ENCODE peak calls at places on chromosomes 4 and X, in four cellular contexts. Q is ovary, F is spleen, K is sigmoid colon. X is an unnamed sample.

GRCh38 chr4:42608551-42608950 is 48.4 kb downstream of the ATP8A1 start:
- DNase-seq in K (no peak), F (no peak), Q (no peak), X (no peak)

GRCh38 chrX:118520206-118520857 is 24.7 kb downstream of the DOCK11 start:
- DNase-seq in K (no peak), F (no peak), Q (no peak), X (no peak)

GRCh38 chr4:20370284-20370683 is 118.6 kb downstream of the SLIT2 start:
- DNase-seq in K (no peak), F (no peak), Q (no peak), X (no peak)

GRCh38 chr4:88143504-88143903 is 14.9 kb downstream of the ABCG2 start:
- DNase-seq in Q (no peak), K (no peak), F (no peak), X (no peak)

GRCh38 chr4:94897023-94897422 is 139.3 kb downstream of the BMPR1B start:
- DNase-seq in F (no peak), K (no peak), Q (no peak), X (no peak)

GRCh38 chrX:65821721-65822496 is 154.5 kb downstream of the MSN start:
- DNase-seq in K (no peak), F (peak), Q (no peak), X (peak)

GRCh38 chrX:24493740-24494543 is 28.9 kb downstream of the PDK3 start:
- DNase-seq in Q (no peak), F (no peak), K (no peak), X (no peak)

GRCh38 chr4:41360214-41360910 is 103.6 kb downstream of the UCHL1 start:
- DNase-seq in F (peak), Q (peak), K (peak), X (peak)

GRCh38 chrX:139204903-139205667 is 325.5 kb upstream of the F9 start:
- DNase-seq in K (peak), F (peak), Q (peak), X (peak)

GRCh38 chrX:71941771-71942170 is 31.1 kb downstream of the NHSL2 start:
- DNase-seq in K (peak), F (no peak), Q (peak), X (no peak)

GRCh38 chr4:153420361-153420760 is 45.8 kb upstream of the TMEM131L start:
- DNase-seq in K (no peak), Q (no peak), F (no peak), X (no peak)

GRCh38 chr4:183987529-183987946 is 82.4 kb downstream of the STOX2 start:
- DNase-seq in F (no peak), Q (peak), K (peak), X (peak)

GRCh38 chr4:5705672-5706310 is 2.6 kb downstream of the EVC2 start:
- DNase-seq in F (no peak), Q (peak), K (no peak), X (no peak)

GRCh38 chr4:100302061-100303026 is 112.1 kb upstream of the DDIT4L start:
- DNase-seq in F (no peak), Q (no peak), K (no peak), X (no peak)

GRCh38 chr4:108620933-108621905 is 843 bp downstream of the RPL34 start:
- DNase-seq in K (no peak), Q (no peak), F (no peak), X (no peak)

GRCh38 chrX:21645437-21646220 is 12.5 kb downstream of the KLHL34 start:
- DNase-seq in F (no peak), Q (no peak), K (no peak), X (no peak)

GRCh38 chr4:16195209-16195608 is 31.1 kb downstream of the TAPT1 start:
- DNase-seq in Q (no peak), K (no peak), F (no peak), X (no peak)

GRCh38 chr4:128310266-128310697 is 22.7 kb upstream of the PGRMC2 start:
- DNase-seq in Q (no peak), K (no peak), F (no peak), X (no peak)

GRCh38 chr4:74364649-74365491 is at the start of gene EREG:
- DNase-seq in F (peak), Q (peak), K (peak), X (peak)

GRCh38 chr4:4667643-4668081 is 125.8 kb upstream of the STX18 start:
- DNase-seq in K (no peak), F (no peak), Q (no peak), X (no peak)

GRCh38 chr4:98542011-98542410 is 116.4 kb downstream of the TSPAN5 start:
- DNase-seq in K (no peak), Q (no peak), F (no peak), X (no peak)

GRCh38 chr4:97493815-97494518 is 649.3 kb downstream of the STPG2 start:
- DNase-seq in Q (no peak), K (no peak), F (no peak), X (no peak)

GRCh38 chr4:74005528-74005927 is 7.1 kb upstream of the CXCL5 start:
- DNase-seq in Q (no peak), F (no peak), K (no peak), X (no peak)

GRCh38 chr4:125357675-125358074 is 42.9 kb downstream of the FAT4 start:
- DNase-seq in K (no peak), Q (no peak), F (no peak), X (no peak)

GRCh38 chrX:47662144-47662657 is 3.2 kb upstream of the UXT start:
- DNase-seq in F (no peak), Q (no peak), K (no peak), X (no peak)
- H3K27ac ChIP-seq in F (no peak), Q (no peak), K (no peak), X (no peak)

GRCh38 chrX:48520976-48521352 is 644 bp upstream of the EBP start:
- DNase-seq in K (no peak), Q (no peak), F (no peak), X (no peak)
- H3K4me3 ChIP-seq in K (no peak), Q (peak), F (peak), X (peak)

GRCh38 chr4:1042352-1043025 is 31.1 kb downstream of the FGFRL1 start:
- DNase-seq in Q (peak), K (no peak), F (no peak), X (peak)
- H3K27ac ChIP-seq in Q (no peak), K (no peak), F (no peak), X (no peak)

DNA sequence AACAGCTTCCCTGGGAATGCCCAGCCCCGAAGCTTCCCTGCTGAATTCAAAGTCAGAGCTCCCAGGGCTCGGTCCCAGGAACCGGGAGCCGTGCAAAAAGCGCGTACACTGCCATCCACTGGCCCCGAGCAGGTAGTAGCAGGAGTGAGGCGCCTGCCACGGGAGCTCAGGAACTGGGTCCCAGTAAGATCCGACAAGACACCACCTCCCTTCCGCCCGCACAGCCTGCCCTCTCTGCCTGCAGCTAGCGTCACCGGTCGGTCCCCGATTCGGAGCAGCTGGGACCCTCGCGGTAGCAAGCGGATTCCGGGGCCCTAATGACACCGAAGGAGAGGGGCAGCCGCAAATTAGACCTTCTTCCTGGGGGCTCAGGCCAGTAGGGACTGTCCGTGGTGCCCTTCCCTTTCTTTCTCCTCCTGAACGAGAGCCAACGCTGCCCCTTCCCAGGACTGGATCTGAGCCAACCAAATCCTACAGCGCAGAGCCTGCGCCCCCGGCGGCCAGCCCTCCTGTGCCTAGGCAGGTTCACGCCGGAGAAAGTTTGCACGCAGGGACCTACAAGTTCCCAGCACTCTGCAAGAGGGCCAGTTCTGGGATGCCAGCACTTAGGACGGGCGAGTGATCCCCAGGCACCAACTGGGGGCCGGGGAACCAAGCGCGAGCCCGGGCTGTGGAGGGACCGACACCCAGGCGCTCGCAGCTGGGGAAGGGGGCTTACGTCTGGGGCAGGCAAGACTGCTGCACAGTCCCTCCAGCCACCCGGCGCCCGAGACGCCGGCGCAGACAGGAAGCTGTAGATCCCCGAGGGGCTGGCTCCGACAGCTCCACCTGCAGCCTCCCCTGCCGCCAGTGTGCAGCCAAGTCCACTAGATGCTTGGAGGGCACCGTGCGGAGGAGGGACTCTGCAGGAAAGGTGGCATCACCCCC is 949 bp downstream of the CORIN start:
- DNase-seq in K (peak), Q (peak), F (peak), X (peak)
- H3K4me3 ChIP-seq in K (peak), Q (peak), F (peak), X (peak)

DNA sequence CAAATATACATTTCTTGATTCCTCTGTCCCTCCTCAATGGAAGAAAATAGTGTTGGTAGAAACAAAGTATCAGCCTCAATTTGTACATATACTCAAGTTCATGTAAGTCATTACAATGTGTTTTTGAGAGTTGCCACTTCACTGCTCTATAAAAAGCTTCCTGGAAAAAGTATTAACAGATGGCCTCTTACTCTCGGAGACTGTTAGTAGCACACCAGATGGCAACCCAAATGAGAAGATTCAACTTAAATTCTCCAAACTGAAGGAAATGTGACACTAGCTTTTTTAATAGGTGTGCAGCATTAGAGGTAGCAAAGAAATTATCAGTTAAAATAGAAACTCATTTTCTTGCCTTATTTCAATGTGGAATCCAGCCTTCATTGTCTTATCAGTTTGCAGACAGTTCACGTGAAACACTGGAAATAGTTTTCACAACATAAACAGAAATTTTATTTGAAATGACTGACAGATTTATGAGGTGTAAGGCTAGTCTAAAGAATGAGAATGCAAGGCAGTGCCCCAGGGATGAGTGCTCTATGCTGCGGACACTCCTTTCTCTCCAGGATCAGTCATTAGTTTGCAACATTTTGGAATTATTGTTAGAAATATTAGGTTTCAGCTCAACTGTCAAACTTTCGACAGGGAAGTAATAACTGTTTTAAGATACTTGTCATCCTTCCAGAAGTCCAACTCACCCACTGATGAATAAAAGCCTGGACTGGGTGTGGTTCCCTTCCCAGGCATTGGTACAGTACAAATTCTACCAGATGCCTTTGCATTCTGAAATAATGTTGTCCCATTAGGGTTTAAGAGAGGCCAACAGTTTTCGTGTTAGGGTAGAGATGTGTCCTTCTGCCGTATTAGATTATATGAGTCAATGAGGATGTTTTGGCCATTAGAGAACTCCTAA is 50.9 kb downstream of the IDS start:
- DNase-seq in F (no peak), K (no peak), Q (no peak), X (no peak)
- H3K27ac ChIP-seq in F (no peak), K (no peak), Q (no peak), X (no peak)

DNA sequence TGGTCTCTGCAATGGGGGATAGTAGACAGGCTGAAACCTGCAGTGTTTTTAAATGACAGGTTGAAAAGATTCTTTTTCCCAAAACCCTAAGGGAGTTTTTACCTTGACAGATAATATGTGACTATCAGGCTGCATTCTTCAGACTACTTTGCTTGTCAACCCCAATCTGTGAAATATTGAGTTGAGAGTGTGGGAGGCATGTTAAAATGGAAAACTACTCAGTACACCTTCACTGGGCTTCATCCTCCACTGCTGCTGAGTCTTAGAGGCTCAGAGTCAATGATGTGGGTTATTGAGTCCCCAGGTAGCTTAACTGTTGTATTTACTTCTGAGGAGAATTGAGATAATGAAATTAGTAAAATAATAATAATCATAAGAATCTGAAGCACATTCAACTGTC is 274.9 kb downstream of the GASK1B start:
- DNase-seq in K (no peak), F (no peak), Q (no peak), X (no peak)
- H3K4me3 ChIP-seq in K (no peak), F (no peak), Q (no peak), X (no peak)

X was measured in kidney.